ENCODE peak calls at places on chromosomes 2 and 18, in four cellular contexts. E is colonic mucosa, G is A549, J is choroid plexus epithelial cell. W is an unnamed sample.

GRCh38 chr18:36333418-36333817 is 35.9 kb downstream of the FHOD3 start:
- DNase-seq in J (no peak), E (no peak), G (no peak), W (no peak)

GRCh38 chr2:74472086-74472944 is at the start of gene MRPL53:
- DNase-seq in E (peak), J (peak), G (peak), W (peak)

GRCh38 chr2:239259173-239259572 is 141.6 kb downstream of the HDAC4 start:
- DNase-seq in J (no peak), E (no peak), G (no peak), W (no peak)

GRCh38 chr2:18626958-18627650 is 37.7 kb upstream of the NT5C1B start:
- DNase-seq in J (no peak), G (no peak), E (no peak), W (no peak)

GRCh38 chr2:126933707-126934106 is 35.0 kb downstream of the TEX51 start:
- DNase-seq in G (no peak), E (no peak), J (no peak), W (no peak)

GRCh38 chr2:188294547-188294946 is 2.9 kb downstream of the GULP1 start:
- DNase-seq in J (peak), G (no peak), E (no peak), W (no peak)

GRCh38 chr18:11147371-11147860 is 2.0 kb downstream of the PIEZO2 start:
- DNase-seq in E (no peak), J (peak), G (no peak), W (no peak)

GRCh38 chr2:100780203-100781008 is 39.5 kb upstream of the NPAS2 start:
- DNase-seq in G (no peak), E (peak), J (peak), W (no peak)

GRCh38 chr2:108908717-108909077 is 80.3 kb downstream of the EDAR start:
- DNase-seq in G (no peak), J (peak), E (no peak), W (no peak)

GRCh38 chr2:201191132-201191875 is 8.4 kb downstream of the CASP10 start:
- DNase-seq in G (no peak), J (peak), E (no peak), W (no peak)

GRCh38 chr2:40118622-40119021 is 333.3 kb downstream of the SLC8A1 start:
- DNase-seq in E (peak), J (no peak), G (no peak), W (no peak)

GRCh38 chr2:122843503-122843902 is 1088.1 kb downstream of the TSN start:
- DNase-seq in E (no peak), J (no peak), G (no peak), W (no peak)

GRCh38 chr18:24321071-24321470 is 76.6 kb downstream of the OSBPL1A start:
- DNase-seq in E (no peak), G (no peak), J (peak), W (no peak)

GRCh38 chr18:59691046-59691395 is 6.2 kb downstream of the CCBE1 start:
- DNase-seq in G (no peak), J (no peak), E (peak), W (no peak)

GRCh38 chr2:121748202-121748601 is 7.2 kb upstream of the TSN start:
- DNase-seq in J (peak), G (no peak), E (no peak), W (no peak)

GRCh38 chr2:223887127-223887526 is 49.7 kb upstream of the AP1S3 start:
- DNase-seq in G (no peak), J (peak), E (no peak), W (no peak)

GRCh38 chr18:78562446-78563020 is 417.1 kb upstream of the SALL3 start:
- DNase-seq in E (no peak), G (no peak), J (no peak), W (no peak)

GRCh38 chr2:73163522-73164367 is 38.6 kb upstream of the NOTO start:
- DNase-seq in J (peak), G (peak), E (peak), W (peak)

GRCh38 chr2:46878886-46879285 is 36.7 kb downstream of the MCFD2 start:
- DNase-seq in J (no peak), G (no peak), E (no peak), W (no peak)
- TF ChIP-seq CTCF in J (no peak), G (no peak), E (no peak), W (no peak)

GRCh38 chr18:3593904-3594759 is 144.2 kb downstream of the TGIF1 start:
- DNase-seq in G (peak), J (peak), E (peak), W (peak)

GRCh38 chr18:3594760-3595241 is 144.8 kb downstream of the TGIF1 start:
- DNase-seq in G (no peak), J (peak), E (peak), W (no peak)

GRCh38 chr18:3595282-3596273 is 145.6 kb downstream of the TGIF1 start:
- DNase-seq in J (peak), G (no peak), E (peak), W (peak)

GRCh38 chr18:3597159-3597977 is 147.4 kb downstream of the TGIF1 start:
- DNase-seq in G (no peak), E (no peak), J (peak), W (no peak)

GRCh38 chr18:3596324-3597158 is 146.6 kb downstream of the TGIF1 start:
- DNase-seq in E (peak), G (no peak), J (peak), W (peak)
- TF ChIP-seq CTCF in E (peak), G (no peak), J (peak), W (peak)

GRCh38 chr2:137888845-137889244 is 75.4 kb upstream of the HNMT start:
- DNase-seq in E (peak), J (peak), G (peak), W (no peak)
- TF ChIP-seq CTCF in E (peak), J (peak), G (peak), W (peak)

DNA sequence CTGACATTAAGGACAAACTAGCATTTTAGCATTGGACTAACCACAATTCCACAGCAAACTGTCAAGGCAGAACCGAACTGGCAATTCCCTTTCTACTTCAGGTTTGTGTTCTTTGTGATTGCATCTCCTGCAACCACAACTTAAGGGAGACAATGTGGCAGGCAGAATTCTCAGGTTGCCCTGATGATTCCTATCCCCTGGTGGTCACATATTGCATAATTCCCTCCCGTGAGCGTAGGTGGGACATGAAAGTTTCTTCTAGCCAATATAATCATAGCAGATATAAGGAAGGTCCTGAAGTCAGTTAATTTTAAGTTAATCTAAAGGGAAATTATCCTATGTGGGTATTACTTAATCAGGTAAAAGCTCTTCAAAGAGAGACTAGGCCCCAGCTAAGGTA is 45.8 kb upstream of the TNP1 start:
- DNase-seq in G (no peak), E (no peak), J (no peak), W (no peak)
- TF ChIP-seq CTCF in G (no peak), E (no peak), J (peak), W (no peak)

GRCh38 chr2:117785740-117786139 is 28.8 kb upstream of the DDX18 start:
- DNase-seq in E (peak), J (peak), G (peak), W (peak)
- TF ChIP-seq CTCF in E (peak), J (peak), G (peak), W (peak)

DNA sequence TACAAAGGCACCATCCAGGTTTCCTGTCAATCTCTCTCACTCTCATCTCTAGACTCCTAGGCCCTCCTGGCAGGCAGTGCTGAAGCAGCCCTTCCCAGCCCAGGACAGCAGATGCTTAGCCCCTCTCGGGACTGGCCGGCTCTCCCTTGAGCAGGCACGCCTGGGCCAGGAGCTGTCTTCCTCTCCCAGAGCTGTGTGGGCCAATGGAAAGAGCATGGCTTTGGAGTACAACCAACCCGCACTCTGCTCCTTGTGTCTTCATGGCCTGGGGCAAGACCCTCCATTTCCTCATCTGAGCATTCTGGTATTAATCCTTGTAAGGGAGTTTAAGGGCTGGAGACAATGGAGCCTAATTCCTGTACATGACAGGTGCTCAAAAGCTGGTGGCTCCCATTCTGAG is 97.2 kb downstream of the CAPN13 start:
- DNase-seq in G (no peak), J (no peak), E (no peak), W (no peak)
- TF ChIP-seq CTCF in G (no peak), J (no peak), E (no peak), W (no peak)

GRCh38 chr2:71778514-71779305 is 325.3 kb downstream of the DYSF start:
- DNase-seq in J (no peak), G (no peak), E (no peak), W (no peak)
- TF ChIP-seq CTCF in J (peak), G (peak), E (no peak), W (no peak)

GRCh38 chr2:215205787-215206186 is 67.4 kb upstream of the ABCA12 start:
- DNase-seq in G (no peak), J (no peak), E (no peak), W (no peak)
- TF ChIP-seq CTCF in G (no peak), J (no peak), E (no peak), W (no peak)

GRCh38 chr2:215635071-215635787 is 199.4 kb upstream of the FN1 start:
- DNase-seq in G (no peak), J (no peak), E (no peak), W (no peak)

GRCh38 chr2:215633360-215633759 is 197.5 kb upstream of the FN1 start:
- DNase-seq in G (no peak), J (no peak), E (no peak), W (no peak)

GRCh38 chr2:215638687-215639086 is 202.8 kb upstream of the FN1 start:
- DNase-seq in J (no peak), E (no peak), G (no peak), W (no peak)

GRCh38 chr2:215637658-215638057 is 201.8 kb upstream of the FN1 start:
- DNase-seq in E (no peak), J (peak), G (no peak), W (no peak)

DNA sequence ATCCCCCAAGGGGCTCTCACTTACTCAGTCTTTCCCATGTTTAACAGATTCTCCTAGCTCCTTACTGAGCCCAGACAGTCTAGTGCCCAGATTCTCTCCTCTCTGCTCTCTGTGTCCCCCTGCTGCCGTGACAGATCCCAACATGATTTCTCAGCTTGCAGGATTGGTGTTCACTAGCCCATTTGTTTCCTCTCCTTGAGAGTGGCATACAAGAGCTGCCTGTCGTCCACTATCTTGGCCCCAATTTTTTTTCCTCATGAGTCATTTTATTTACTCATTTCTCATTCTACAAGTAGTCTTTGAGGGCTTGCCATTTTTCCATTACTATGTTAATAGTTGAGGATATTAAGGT is 199.9 kb upstream of the FN1 start:
- DNase-seq in J (peak), E (no peak), G (no peak), W (no peak)
- TF ChIP-seq CTCF in J (peak), E (no peak), G (no peak), W (no peak)

W was measured in GM13977.